ENCODE peak calls at places on chromosomes 11 and 22, in five cellular contexts. One of them, this sample, is unnamed.

GRCh38 chr11:78325274-78325781 is 92.3 kb downstream of the GAB2 start:
- DNase-seq in HCT116: no peak
- DNase-seq in transverse colon: no peak
- DNase-seq in spleen: no peak
- DNase-seq in sigmoid colon: no peak
- DNase-seq in this sample: no peak

GRCh38 chr22:24244144-24244787 is 616 bp downstream of the GGT5 start:
- DNase-seq in sigmoid colon: no peak
- DNase-seq in HCT116: no peak
- DNase-seq in spleen: peak; percentile 74
- DNase-seq in transverse colon: no peak
- DNase-seq in this sample: no peak

GRCh38 chr11:133911169-133911568 is 45.6 kb downstream of the IGSF9B start:
- DNase-seq in transverse colon: no peak
- DNase-seq in sigmoid colon: no peak
- DNase-seq in HCT116: no peak
- DNase-seq in spleen: no peak
- DNase-seq in this sample: no peak

GRCh38 chr22:18029686-18030267 is 5.4 kb upstream of the MICAL3 start:
- DNase-seq in sigmoid colon: no peak
- DNase-seq in spleen: peak; percentile 2
- DNase-seq in HCT116: no peak
- DNase-seq in transverse colon: no peak
- DNase-seq in this sample: no peak

GRCh38 chr11:70555092-70555491 is 156.8 kb downstream of the CTTN start:
- DNase-seq in sigmoid colon: no peak
- DNase-seq in transverse colon: no peak
- DNase-seq in spleen: no peak
- DNase-seq in HCT116: no peak
- DNase-seq in this sample: no peak

GRCh38 chr11:105935791-105936190 is 86.2 kb downstream of the MSANTD4 start:
- DNase-seq in sigmoid colon: no peak
- DNase-seq in HCT116: peak; percentile 21
- DNase-seq in transverse colon: no peak
- DNase-seq in spleen: no peak
- DNase-seq in this sample: peak; percentile 6

GRCh38 chr11:67022961-67023956 is at the start of gene SYT12:
- DNase-seq in transverse colon: no peak
- DNase-seq in HCT116: no peak
- DNase-seq in sigmoid colon: no peak
- DNase-seq in spleen: no peak
- DNase-seq in this sample: no peak

GRCh38 chr22:22943521-22944267 is 56.1 kb downstream of the IGLL5 start:
- DNase-seq in transverse colon: peak; percentile 7
- DNase-seq in spleen: no peak
- DNase-seq in sigmoid colon: no peak
- DNase-seq in HCT116: no peak
- DNase-seq in this sample: no peak

GRCh38 chr22:45889539-45890350 is 87.2 kb downstream of the WNT7B start:
- DNase-seq in transverse colon: no peak
- DNase-seq in sigmoid colon: no peak
- DNase-seq in spleen: peak; percentile 50
- DNase-seq in HCT116: no peak
- DNase-seq in this sample: no peak

GRCh38 chr11:17206448-17206847 is 1.3 kb downstream of the PIK3C2A start:
- DNase-seq in sigmoid colon: no peak
- DNase-seq in spleen: no peak
- DNase-seq in transverse colon: no peak
- DNase-seq in HCT116: no peak
- DNase-seq in this sample: no peak

GRCh38 chr11:36878747-36879146 is 280.7 kb upstream of the RAG2 start:
- DNase-seq in sigmoid colon: no peak
- DNase-seq in spleen: no peak
- DNase-seq in transverse colon: no peak
- DNase-seq in HCT116: no peak
- DNase-seq in this sample: no peak

GRCh38 chr11:927871-928270 is 2.2 kb downstream of the AP2A2 start:
- DNase-seq in sigmoid colon: no peak
- DNase-seq in HCT116: no peak
- DNase-seq in spleen: no peak
- DNase-seq in transverse colon: peak; percentile 54
- DNase-seq in this sample: no peak
- TF ChIP-seq POLR2A in sigmoid colon: no peak
- TF ChIP-seq POLR2A in HCT116: no peak
- TF ChIP-seq POLR2A in spleen: no peak
- TF ChIP-seq POLR2A in transverse colon: no peak
- TF ChIP-seq POLR2A in this sample: no peak

DNA sequence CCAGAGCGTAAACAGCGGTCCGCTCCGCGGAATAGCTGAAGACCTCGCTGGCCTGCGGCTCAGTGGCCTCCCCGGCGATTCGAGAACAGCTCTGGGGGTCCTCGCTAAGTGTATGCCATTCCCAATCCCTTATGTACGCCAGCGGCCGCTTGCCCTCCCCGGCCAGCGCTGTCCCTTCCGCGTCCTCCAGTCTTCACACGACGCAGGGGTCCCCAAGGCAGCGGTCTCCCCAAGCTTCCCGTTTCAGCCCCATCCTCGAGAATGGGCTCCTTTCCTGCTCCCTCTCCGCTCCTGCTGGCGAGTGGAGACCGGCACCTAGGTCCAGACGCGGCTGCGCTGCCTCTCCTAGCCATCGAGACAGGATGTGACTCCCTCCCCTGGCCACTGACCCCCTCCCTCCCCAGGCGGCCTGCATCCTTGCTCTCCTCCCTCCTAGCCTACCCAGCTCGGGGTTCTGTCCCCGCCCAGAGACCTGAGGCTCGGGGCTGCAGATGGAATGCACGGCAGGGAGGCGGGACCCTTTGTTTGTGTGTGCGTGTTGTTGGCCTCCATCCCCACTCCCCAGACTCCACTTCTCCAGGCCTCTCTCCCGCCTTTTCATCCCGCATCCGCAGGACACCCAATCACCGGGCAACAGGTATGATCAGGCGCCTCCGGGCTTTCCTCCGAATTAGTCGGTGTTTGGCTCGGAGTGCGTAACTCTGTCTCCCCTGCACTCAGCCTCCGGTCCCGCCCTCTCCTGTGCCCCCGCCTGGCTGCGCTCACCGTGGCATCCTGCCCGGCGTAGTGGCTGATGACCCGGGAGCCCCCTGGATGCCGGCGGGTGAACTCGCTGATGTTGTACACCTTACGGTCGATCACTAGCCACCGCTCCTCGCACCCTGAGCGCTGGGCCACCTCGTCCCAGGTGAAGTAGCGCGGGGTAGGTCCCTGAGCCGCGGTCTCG is 740 bp downstream of the FADS1 start:
- DNase-seq in transverse colon: peak; percentile 52
- DNase-seq in HCT116: peak; percentile 27
- DNase-seq in sigmoid colon: peak; percentile 87
- DNase-seq in spleen: peak; percentile 87
- DNase-seq in this sample: peak; percentile 33
- TF ChIP-seq POLR2AphosphoS5 in transverse colon: no peak
- TF ChIP-seq POLR2AphosphoS5 in HCT116: peak; percentile 49
- TF ChIP-seq POLR2AphosphoS5 in sigmoid colon: no peak
- TF ChIP-seq POLR2AphosphoS5 in spleen: peak; percentile 10
- TF ChIP-seq POLR2AphosphoS5 in this sample: peak; percentile 6

DNA sequence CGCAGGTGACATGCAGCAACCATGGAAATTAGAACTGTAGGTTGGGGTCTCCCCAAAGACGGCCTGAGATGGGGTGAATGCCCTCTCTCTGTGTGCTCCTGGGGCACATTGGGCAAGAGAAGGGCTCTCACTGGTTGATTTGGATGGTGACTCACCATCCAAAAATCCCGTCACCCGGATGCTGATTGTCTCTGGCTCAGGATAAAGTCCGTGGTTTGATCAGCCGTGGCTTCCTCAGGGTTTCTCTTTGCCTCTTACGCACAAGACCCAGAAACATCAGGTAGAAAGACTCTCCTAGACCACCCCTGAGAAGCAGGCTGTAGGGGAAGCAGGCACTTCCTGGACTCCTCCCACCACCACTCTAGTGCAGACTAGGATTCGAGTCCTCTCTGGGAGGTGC is 176.1 kb upstream of the NCAM1 start:
- DNase-seq in transverse colon: no peak
- DNase-seq in spleen: no peak
- DNase-seq in HCT116: no peak
- DNase-seq in sigmoid colon: no peak
- DNase-seq in this sample: no peak
- H3K4me1 ChIP-seq in transverse colon: peaks cover 10% of the 10 kb centered on the region
- H3K4me1 ChIP-seq in spleen: no peaks in the 10 kb centered on the region
- H3K4me1 ChIP-seq in HCT116: peaks cover 9% of the 10 kb centered on the region
- H3K4me1 ChIP-seq in sigmoid colon: peaks cover 39% of the 10 kb centered on the region
- H3K4me1 ChIP-seq in this sample: no peaks in the 10 kb centered on the region

GRCh38 chr22:41285820-41286638 is at the start of gene RANGAP1:
- DNase-seq in spleen: peak; percentile 100
- DNase-seq in sigmoid colon: peak; percentile 98
- DNase-seq in transverse colon: peak; percentile 99
- DNase-seq in HCT116: peak; percentile 96
- DNase-seq in this sample: peak; percentile 98
- TF ChIP-seq POLR2A in spleen: peak; percentile 50
- TF ChIP-seq POLR2A in sigmoid colon: peak; percentile 68
- TF ChIP-seq POLR2A in transverse colon: peak; percentile 84
- TF ChIP-seq POLR2A in HCT116: peak; percentile 47
- TF ChIP-seq POLR2A in this sample: peak; percentile 87